ENCODE peak calls at places on chromosomes 5 and 9, in six cellular contexts. L, C, W, D, E and F are unnamed samples.

GRCh38 chr5:121273818-121274433 is 577.8 kb upstream of the FTMT start:
- DNase-seq in L (no peak), C (peak), W (no peak), D (no peak), E (no peak), F (no peak)

GRCh38 chr9:132031869-132032583 is 47.6 kb downstream of the MED27 start:
- DNase-seq in L (no peak), C (no peak), W (no peak), D (no peak), E (no peak), F (no peak)

GRCh38 chr9:128435611-128436010 is 15.0 kb downstream of the CERCAM start:
- DNase-seq in L (no peak), C (no peak), W (no peak), D (no peak), E (no peak), F (no peak)

GRCh38 chr5:10366310-10367297 is 13.1 kb downstream of the MARCHF6 start:
- DNase-seq in L (no peak), C (no peak), W (no peak), D (no peak), E (no peak), F (no peak)

GRCh38 chr5:65087154-65087553 is 318.4 kb downstream of the CWC27 start:
- DNase-seq in L (no peak), C (no peak), W (no peak), D (no peak), E (no peak), F (no peak)

GRCh38 chr9:130117376-130117775 is 54.8 kb upstream of the NCS1 start:
- DNase-seq in L (no peak), C (no peak), W (no peak), D (no peak), E (no peak), F (no peak)

GRCh38 chr5:116144103-116144502 is 59.3 kb downstream of the COMMD10 start:
- DNase-seq in L (no peak), C (no peak), W (no peak), D (no peak), E (no peak), F (no peak)

GRCh38 chr5:957730-958485 is 50.7 kb upstream of the NKD2 start:
- DNase-seq in L (no peak), C (no peak), W (no peak), D (no peak), E (no peak), F (peak)

GRCh38 chr5:129857124-129857523 is 47.1 kb upstream of the CHSY3 start:
- DNase-seq in L (no peak), C (no peak), W (no peak), D (no peak), E (no peak), F (no peak)

GRCh38 chr5:149405550-149406202 is 26.6 kb upstream of the IL17B start:
- DNase-seq in L (no peak), C (no peak), W (no peak), D (no peak), E (no peak), F (no peak)